ENCODE peak calls at places on chromosomes 4 and X, in seven cellular contexts. One of them, this sample, is unnamed. For H3K4me1, the result is how much of the 10 kb centered on the place peaks cover.

GRCh38 chr4:152678841-152679240 is 956 bp downstream of the TMEM154 start:
- DNase-seq in psoas muscle: no peak
- DNase-seq in heart left ventricle: no peak
- DNase-seq in adrenal gland: no peak
- DNase-seq in fibroblast of lung: no peak
- DNase-seq in PC-3: no peak
- DNase-seq in A549: no peak
- DNase-seq in this sample: no peak

GRCh38 chr4:15410750-15411149 is 17.1 kb upstream of the C1QTNF7 start:
- DNase-seq in psoas muscle: no peak
- DNase-seq in heart left ventricle: no peak
- DNase-seq in adrenal gland: peak
- DNase-seq in fibroblast of lung: no peak
- DNase-seq in PC-3: no peak
- DNase-seq in A549: no peak
- DNase-seq in this sample: no peak

GRCh38 chrX:45755719-45756118 is 555.0 kb upstream of the DIPK2B start:
- DNase-seq in psoas muscle: no peak
- DNase-seq in heart left ventricle: no peak
- DNase-seq in adrenal gland: no peak
- DNase-seq in fibroblast of lung: no peak
- DNase-seq in PC-3: no peak
- DNase-seq in A549: no peak
- DNase-seq in this sample: no peak

GRCh38 chrX:107204063-107204605 is 2.1 kb downstream of the NUP62CL start:
- DNase-seq in psoas muscle: no peak
- DNase-seq in heart left ventricle: no peak
- DNase-seq in adrenal gland: no peak
- DNase-seq in fibroblast of lung: no peak
- DNase-seq in PC-3: no peak
- DNase-seq in A549: no peak
- DNase-seq in this sample: peak

GRCh38 chr4:152577708-152578421 is 42.0 kb upstream of the FBXW7 start:
- DNase-seq in psoas muscle: no peak
- DNase-seq in heart left ventricle: no peak
- DNase-seq in adrenal gland: no peak
- DNase-seq in fibroblast of lung: no peak
- DNase-seq in PC-3: no peak
- DNase-seq in A549: no peak
- DNase-seq in this sample: no peak

GRCh38 chr4:35526456-35526855 is 717.9 kb downstream of the ARAP2 start:
- DNase-seq in psoas muscle: no peak
- DNase-seq in heart left ventricle: no peak
- DNase-seq in adrenal gland: no peak
- DNase-seq in fibroblast of lung: no peak
- DNase-seq in PC-3: no peak
- DNase-seq in A549: no peak
- DNase-seq in this sample: no peak

GRCh38 chrX:1468250-1468772 is 15.6 kb upstream of the ASMTL start:
- DNase-seq in psoas muscle: peak
- DNase-seq in heart left ventricle: peak
- DNase-seq in adrenal gland: peak
- DNase-seq in fibroblast of lung: peak
- DNase-seq in PC-3: peak
- DNase-seq in A549: peak
- DNase-seq in this sample: no peak

GRCh38 chrX:131366387-131366786 is 77.3 kb upstream of the IGSF1 start:
- DNase-seq in psoas muscle: no peak
- DNase-seq in heart left ventricle: no peak
- DNase-seq in adrenal gland: no peak
- DNase-seq in fibroblast of lung: no peak
- DNase-seq in PC-3: peak
- DNase-seq in A549: peak
- DNase-seq in this sample: peak

GRCh38 chr4:13544556-13545393 is 467 bp upstream of the NKX3-2 start:
- DNase-seq in psoas muscle: no peak
- DNase-seq in heart left ventricle: peak
- DNase-seq in adrenal gland: peak
- DNase-seq in fibroblast of lung: peak
- DNase-seq in PC-3: peak
- DNase-seq in A549: peak
- DNase-seq in this sample: peak

GRCh38 chrX:50978920-50979660 is 68.6 kb downstream of the BMP15 start:
- DNase-seq in psoas muscle: no peak
- DNase-seq in heart left ventricle: no peak
- DNase-seq in adrenal gland: peak
- DNase-seq in fibroblast of lung: peak
- DNase-seq in PC-3: no peak
- DNase-seq in A549: no peak
- DNase-seq in this sample: peak

GRCh38 chr4:66647915-66648314 is 897.4 kb downstream of the CENPC start:
- DNase-seq in psoas muscle: no peak
- DNase-seq in heart left ventricle: no peak
- DNase-seq in adrenal gland: no peak
- DNase-seq in fibroblast of lung: no peak
- DNase-seq in PC-3: no peak
- DNase-seq in A549: no peak
- DNase-seq in this sample: no peak

GRCh38 chrX:40736170-40736505 is 796 bp upstream of the MED14 start:
- DNase-seq in psoas muscle: no peak
- DNase-seq in heart left ventricle: no peak
- DNase-seq in adrenal gland: no peak
- DNase-seq in fibroblast of lung: no peak
- DNase-seq in PC-3: peak
- DNase-seq in A549: no peak
- DNase-seq in this sample: no peak

GRCh38 chrX:45696762-45697161 is 496.1 kb upstream of the DIPK2B start:
- DNase-seq in psoas muscle: no peak
- DNase-seq in heart left ventricle: no peak
- DNase-seq in adrenal gland: no peak
- DNase-seq in fibroblast of lung: no peak
- DNase-seq in PC-3: no peak
- DNase-seq in A549: no peak
- DNase-seq in this sample: no peak

GRCh38 chr4:156598138-156598681 is 373.4 kb downstream of the PDGFC start:
- DNase-seq in psoas muscle: no peak
- DNase-seq in heart left ventricle: no peak
- DNase-seq in adrenal gland: peak
- DNase-seq in fibroblast of lung: peak
- DNase-seq in PC-3: peak
- DNase-seq in A549: no peak
- DNase-seq in this sample: no peak

GRCh38 chr4:87657525-87657924 is 7.4 kb downstream of the DMP1 start:
- DNase-seq in psoas muscle: no peak
- DNase-seq in heart left ventricle: no peak
- DNase-seq in adrenal gland: no peak
- DNase-seq in fibroblast of lung: peak
- DNase-seq in PC-3: peak
- DNase-seq in A549: peak
- DNase-seq in this sample: no peak

GRCh38 chrX:45502396-45502795 is 301.7 kb upstream of the DIPK2B start:
- DNase-seq in psoas muscle: no peak
- DNase-seq in heart left ventricle: no peak
- DNase-seq in adrenal gland: no peak
- DNase-seq in fibroblast of lung: no peak
- DNase-seq in PC-3: no peak
- DNase-seq in A549: no peak
- DNase-seq in this sample: no peak

GRCh38 chr4:33302298-33302697 is 2582.1 kb downstream of the PCDH7 start:
- DNase-seq in psoas muscle: no peak
- DNase-seq in heart left ventricle: no peak
- DNase-seq in adrenal gland: peak
- DNase-seq in fibroblast of lung: peak
- DNase-seq in PC-3: peak
- DNase-seq in A549: no peak
- DNase-seq in this sample: no peak

GRCh38 chr4:141081921-141082381 is 51.3 kb downstream of the RNF150 start:
- DNase-seq in psoas muscle: no peak
- DNase-seq in heart left ventricle: no peak
- DNase-seq in adrenal gland: no peak
- DNase-seq in fibroblast of lung: no peak
- DNase-seq in PC-3: no peak
- DNase-seq in A549: no peak
- DNase-seq in this sample: no peak

GRCh38 chr4:26458104-26458503 is 32.2 kb downstream of the CCKAR start:
- DNase-seq in psoas muscle: no peak
- DNase-seq in heart left ventricle: no peak
- DNase-seq in adrenal gland: no peak
- DNase-seq in fibroblast of lung: peak
- DNase-seq in PC-3: no peak
- DNase-seq in A549: no peak
- DNase-seq in this sample: no peak

GRCh38 chr4:38905657-38906398 is 38.2 kb downstream of the FAM114A1 start:
- DNase-seq in psoas muscle: no peak
- DNase-seq in heart left ventricle: no peak
- DNase-seq in adrenal gland: no peak
- DNase-seq in fibroblast of lung: no peak
- DNase-seq in PC-3: no peak
- DNase-seq in A549: no peak
- DNase-seq in this sample: no peak

GRCh38 chrX:55452825-55453124 is 848 bp downstream of the MAGEH1 start:
- DNase-seq in psoas muscle: no peak
- DNase-seq in heart left ventricle: no peak
- DNase-seq in adrenal gland: no peak
- DNase-seq in fibroblast of lung: no peak
- DNase-seq in PC-3: no peak
- DNase-seq in A549: no peak
- DNase-seq in this sample: no peak

GRCh38 chr4:186920486-186920885 is 196.8 kb upstream of the FAT1 start:
- DNase-seq in psoas muscle: no peak
- DNase-seq in heart left ventricle: no peak
- DNase-seq in adrenal gland: no peak
- DNase-seq in fibroblast of lung: peak
- DNase-seq in PC-3: no peak
- DNase-seq in A549: no peak
- DNase-seq in this sample: no peak

GRCh38 chr4:30821891-30822612 is 101.9 kb downstream of the PCDH7 start:
- DNase-seq in psoas muscle: no peak
- DNase-seq in heart left ventricle: no peak
- DNase-seq in adrenal gland: no peak
- DNase-seq in fibroblast of lung: peak
- DNase-seq in PC-3: peak
- DNase-seq in A549: no peak
- DNase-seq in this sample: peak

GRCh38 chrX:84477114-84477513 is 25.1 kb downstream of the HDX start:
- DNase-seq in psoas muscle: no peak
- DNase-seq in heart left ventricle: no peak
- DNase-seq in adrenal gland: no peak
- DNase-seq in fibroblast of lung: no peak
- DNase-seq in PC-3: no peak
- DNase-seq in A549: no peak
- DNase-seq in this sample: no peak

GRCh38 chr4:6290769-6291547 is 21.3 kb downstream of the WFS1 start:
- DNase-seq in psoas muscle: peak
- DNase-seq in heart left ventricle: no peak
- DNase-seq in adrenal gland: no peak
- DNase-seq in fibroblast of lung: no peak
- DNase-seq in PC-3: no peak
- DNase-seq in A549: no peak
- DNase-seq in this sample: peak

GRCh38 chrX:17500145-17500579 is 125.2 kb downstream of the NHS start:
- DNase-seq in psoas muscle: no peak
- DNase-seq in heart left ventricle: no peak
- DNase-seq in adrenal gland: peak
- DNase-seq in fibroblast of lung: peak
- DNase-seq in PC-3: peak
- DNase-seq in A549: peak
- DNase-seq in this sample: no peak

GRCh38 chrX:154317391-154318000 is 21.9 kb downstream of the TKTL1 start:
- DNase-seq in psoas muscle: no peak
- DNase-seq in heart left ventricle: no peak
- DNase-seq in adrenal gland: peak
- DNase-seq in fibroblast of lung: no peak
- DNase-seq in PC-3: peak
- DNase-seq in A549: peak
- DNase-seq in this sample: peak

GRCh38 chr4:33628296-33628695 is 2616.0 kb downstream of the ARAP2 start:
- DNase-seq in psoas muscle: no peak
- DNase-seq in heart left ventricle: no peak
- DNase-seq in adrenal gland: no peak
- DNase-seq in fibroblast of lung: no peak
- DNase-seq in PC-3: no peak
- DNase-seq in A549: no peak
- DNase-seq in this sample: no peak

GRCh38 chr4:164821711-164822110 is 55.3 kb upstream of the APELA start:
- DNase-seq in psoas muscle: no peak
- DNase-seq in heart left ventricle: no peak
- DNase-seq in adrenal gland: no peak
- DNase-seq in fibroblast of lung: no peak
- DNase-seq in PC-3: no peak
- DNase-seq in A549: no peak
- DNase-seq in this sample: no peak

GRCh38 chr4:1770791-1771231 is 22.3 kb upstream of the FGFR3 start:
- DNase-seq in psoas muscle: no peak
- DNase-seq in heart left ventricle: no peak
- DNase-seq in adrenal gland: no peak
- DNase-seq in fibroblast of lung: no peak
- DNase-seq in PC-3: no peak
- DNase-seq in A549: no peak
- DNase-seq in this sample: no peak
- H3K4me1 ChIP-seq in psoas muscle: under half
- H3K4me1 ChIP-seq in heart left ventricle: under half
- H3K4me1 ChIP-seq in adrenal gland: under half
- H3K4me1 ChIP-seq in fibroblast of lung: under half
- H3K4me1 ChIP-seq in PC-3: under half
- H3K4me1 ChIP-seq in A549: under half
- H3K4me1 ChIP-seq in this sample: under half

GRCh38 chr4:168719725-168720124 is 222.9 kb downstream of the PALLD start:
- DNase-seq in psoas muscle: no peak
- DNase-seq in heart left ventricle: no peak
- DNase-seq in adrenal gland: no peak
- DNase-seq in fibroblast of lung: no peak
- DNase-seq in PC-3: no peak
- DNase-seq in A549: no peak
- DNase-seq in this sample: no peak
- H3K4me1 ChIP-seq in psoas muscle: under half
- H3K4me1 ChIP-seq in heart left ventricle: under half
- H3K4me1 ChIP-seq in adrenal gland: under half
- H3K4me1 ChIP-seq in fibroblast of lung: under half
- H3K4me1 ChIP-seq in PC-3: under half
- H3K4me1 ChIP-seq in A549: under half
- H3K4me1 ChIP-seq in this sample: under half

DNA sequence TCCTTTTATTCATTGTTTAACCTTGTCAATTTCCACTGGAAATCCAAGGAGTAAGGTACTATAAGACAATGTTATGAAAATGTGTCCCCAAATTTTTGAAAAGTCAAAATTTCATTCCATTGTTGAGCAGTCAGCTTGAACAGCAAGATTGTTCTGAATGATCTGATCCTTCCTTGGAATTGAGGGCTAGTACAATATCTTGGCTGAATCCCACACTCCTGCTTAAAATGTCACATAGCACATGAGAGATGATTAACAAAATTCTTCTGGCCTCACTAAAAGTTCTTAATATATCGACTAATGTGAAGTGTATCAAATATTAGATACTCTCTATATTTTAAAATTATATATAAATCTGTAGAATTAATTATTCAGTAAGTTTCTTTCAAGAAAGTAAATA is 104.8 kb downstream of the ANK2 start:
- DNase-seq in psoas muscle: no peak
- DNase-seq in heart left ventricle: no peak
- DNase-seq in adrenal gland: no peak
- DNase-seq in fibroblast of lung: no peak
- DNase-seq in PC-3: no peak
- DNase-seq in A549: no peak
- DNase-seq in this sample: no peak
- H3K4me1 ChIP-seq in psoas muscle: under half
- H3K4me1 ChIP-seq in heart left ventricle: under half
- H3K4me1 ChIP-seq in adrenal gland: under half
- H3K4me1 ChIP-seq in fibroblast of lung: under half
- H3K4me1 ChIP-seq in PC-3: under half
- H3K4me1 ChIP-seq in A549: under half
- H3K4me1 ChIP-seq in this sample: under half

GRCh38 chr4:155445306-155445705 is 68.5 kb upstream of the MAP9 start:
- DNase-seq in psoas muscle: no peak
- DNase-seq in heart left ventricle: no peak
- DNase-seq in adrenal gland: no peak
- DNase-seq in fibroblast of lung: no peak
- DNase-seq in PC-3: peak
- DNase-seq in A549: no peak
- DNase-seq in this sample: no peak
- H3K4me1 ChIP-seq in psoas muscle: under half
- H3K4me1 ChIP-seq in heart left ventricle: under half
- H3K4me1 ChIP-seq in adrenal gland: under half
- H3K4me1 ChIP-seq in fibroblast of lung: under half
- H3K4me1 ChIP-seq in PC-3: under half
- H3K4me1 ChIP-seq in A549: under half
- H3K4me1 ChIP-seq in this sample: under half

This sample was measured in GM23338.